ENCODE peak calls at places on chromosomes 5 and 9, in nine cellular contexts. J is fibroblast of the aortic adventitia; E is coronary artery; H is CD4-positive, alpha-beta T cell; M is astrocyte of the spinal cord; Q is MCF 10A; P is mammary epithelial cell; N is CD8-positive, alpha-beta T cell; F is WTC11. T is an unnamed sample.

GRCh38 chr9:134955156-134955555 is 37.4 kb upstream of the FCN1 start:
- DNase-seq in E (no peak), J (no peak), P (no peak), N (no peak), M (no peak), F (no peak), H (no peak), Q (no peak), T (no peak)

GRCh38 chr5:72895758-72896157 is 60.1 kb upstream of the FCHO2 start:
- DNase-seq in J (no peak), P (no peak), F (no peak), H (no peak), N (no peak), Q (no peak), M (no peak), E (no peak), T (no peak)

GRCh38 chr9:82035332-82035731 is 46.8 kb downstream of the SPATA31D1 start:
- DNase-seq in H (no peak), N (no peak), P (no peak), E (no peak), J (no peak), Q (no peak), F (no peak), M (no peak), T (no peak)

GRCh38 chr9:112753725-112754124 is 3.2 kb downstream of the SNX30 start:
- DNase-seq in E (no peak), M (peak; percentile 85), H (no peak), Q (peak; percentile 67), F (no peak), N (no peak), P (peak; percentile 72), J (peak; percentile 87), T (no peak)

GRCh38 chr9:81902601-81903000 is 25.6 kb upstream of the SPATA31D4 start:
- DNase-seq in N (no peak), P (peak; percentile 61), Q (peak; percentile 84), J (peak; percentile 67), H (no peak), E (no peak), F (no peak), M (no peak), T (no peak)

GRCh38 chr5:33594006-33594405 is 153.2 kb downstream of the TARS1 start:
- DNase-seq in E (no peak), J (peak; percentile 5), F (no peak), M (no peak), Q (no peak), P (no peak), H (no peak), N (no peak), T (no peak)

GRCh38 chr9:85118990-85119755 is 449.6 kb downstream of the NTRK2 start:
- DNase-seq in N (no peak), P (peak; percentile 79), M (no peak), Q (peak; percentile 56), E (no peak), F (no peak), H (no peak), J (peak; percentile 11), T (no peak)

GRCh38 chr5:95237324-95237723 is 47.6 kb downstream of the MCTP1 start:
- DNase-seq in H (no peak), E (no peak), N (no peak), Q (no peak), F (no peak), J (no peak), P (no peak), M (no peak), T (no peak)

GRCh38 chr5:10975915-10976314 is 214.9 kb upstream of the DAP start:
- DNase-seq in E (no peak), H (no peak), N (no peak), M (peak; percentile 30), P (no peak), F (no peak), J (no peak), Q (no peak), T (no peak)

GRCh38 chr9:4220361-4220760 is 79.5 kb downstream of the GLIS3 start:
- DNase-seq in Q (no peak), F (no peak), N (no peak), J (no peak), M (no peak), P (no peak), E (no peak), H (no peak), T (no peak)

GRCh38 chr5:147560982-147561381 is 51.1 kb upstream of the DPYSL3 start:
- DNase-seq in M (peak; percentile 20), J (no peak), E (no peak), H (no peak), Q (no peak), N (no peak), P (no peak), F (no peak), T (no peak)

GRCh38 chr9:113634597-113635515 is 171.3 kb downstream of the RGS3 start:
- DNase-seq in F (peak; percentile 2), H (no peak), P (no peak), Q (no peak), E (peak; percentile 26), N (no peak), J (no peak), M (no peak), T (no peak)

GRCh38 chr5:124655211-124655880 is 91.1 kb downstream of the ZNF608 start:
- DNase-seq in M (peak; percentile 83), F (no peak), H (no peak), E (no peak), P (no peak), N (no peak), J (peak; percentile 51), Q (peak; percentile 89), T (no peak)

GRCh38 chr5:25862276-25862675 is 1176.1 kb downstream of the CDH9 start:
- DNase-seq in N (no peak), E (no peak), P (no peak), F (peak; percentile 40), Q (no peak), H (no peak), J (no peak), M (no peak), T (no peak)

GRCh38 chr5:25863811-25864210 is 1174.6 kb downstream of the CDH9 start:
- DNase-seq in J (no peak), Q (no peak), E (no peak), F (no peak), P (no peak), H (no peak), M (no peak), N (no peak), T (no peak)

GRCh38 chr5:25858019-25858418 is 1180.4 kb downstream of the CDH9 start:
- DNase-seq in F (peak; percentile 87), M (no peak), H (no peak), N (no peak), P (no peak), J (no peak), Q (no peak), E (no peak), T (no peak)
- TF ChIP-seq CTCF in F (peak; percentile 71), M (no peak), H (no peak), N (no peak), P (no peak), J (no peak), Q (peak; percentile 6), E (no peak), T (no peak)

GRCh38 chr9:70105142-70105541 is 61.5 kb downstream of the MAMDC2 start:
- DNase-seq in P (no peak), Q (no peak), M (no peak), N (no peak), H (no peak), E (no peak), F (no peak), J (no peak), T (no peak)

GRCh38 chr9:70106571-70106970 is 62.9 kb downstream of the MAMDC2 start:
- DNase-seq in F (no peak), E (no peak), P (peak; percentile 84), Q (no peak), M (no peak), N (no peak), H (no peak), J (no peak), T (no peak)

GRCh38 chr9:70111042-70111602 is 67.5 kb downstream of the MAMDC2 start:
- DNase-seq in E (peak; percentile 85), J (peak; percentile 78), P (peak; percentile 57), H (peak; percentile 23), N (peak; percentile 54), Q (peak; percentile 79), M (peak; percentile 83), F (peak; percentile 90), T (peak; percentile 35)

GRCh38 chr9:70110194-70111041 is 66.8 kb downstream of the MAMDC2 start:
- DNase-seq in P (no peak), H (no peak), M (peak; percentile 73), F (no peak), N (no peak), Q (no peak), E (no peak), J (peak; percentile 18), T (no peak)

GRCh38 chr9:70108181-70108580 is 64.5 kb downstream of the MAMDC2 start:
- DNase-seq in H (no peak), E (no peak), M (no peak), P (no peak), N (no peak), J (no peak), Q (no peak), F (no peak), T (no peak)
- TF ChIP-seq CTCF in H (no peak), E (no peak), M (no peak), P (no peak), N (no peak), J (no peak), Q (no peak), F (no peak), T (no peak)

DNA sequence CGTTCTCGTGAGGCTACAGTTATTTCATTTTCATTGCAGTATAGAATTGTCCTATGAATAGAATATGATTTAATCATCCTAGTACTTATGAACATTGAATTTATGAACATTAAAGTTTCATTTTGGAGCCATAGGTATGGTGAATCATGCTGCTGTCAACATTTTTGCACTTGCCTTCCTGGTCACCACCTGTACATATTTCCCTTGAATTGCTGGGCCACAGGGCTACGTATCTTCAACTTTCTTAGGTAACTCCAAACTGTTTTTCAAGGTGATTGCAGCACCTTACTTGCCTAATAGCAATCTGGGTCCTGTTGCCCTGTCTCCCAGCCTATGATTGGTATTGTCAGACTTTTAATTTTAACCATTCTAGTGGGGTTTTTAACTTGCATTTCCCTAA is 6.5 kb upstream of the RNF145 start:
- DNase-seq in E (no peak), J (no peak), F (no peak), P (peak; percentile 67), H (no peak), N (no peak), Q (peak; percentile 33), M (no peak), T (no peak)
- TF ChIP-seq CTCF in E (no peak), J (no peak), F (no peak), P (no peak), H (no peak), N (no peak), Q (no peak), M (no peak), T (no peak)

DNA sequence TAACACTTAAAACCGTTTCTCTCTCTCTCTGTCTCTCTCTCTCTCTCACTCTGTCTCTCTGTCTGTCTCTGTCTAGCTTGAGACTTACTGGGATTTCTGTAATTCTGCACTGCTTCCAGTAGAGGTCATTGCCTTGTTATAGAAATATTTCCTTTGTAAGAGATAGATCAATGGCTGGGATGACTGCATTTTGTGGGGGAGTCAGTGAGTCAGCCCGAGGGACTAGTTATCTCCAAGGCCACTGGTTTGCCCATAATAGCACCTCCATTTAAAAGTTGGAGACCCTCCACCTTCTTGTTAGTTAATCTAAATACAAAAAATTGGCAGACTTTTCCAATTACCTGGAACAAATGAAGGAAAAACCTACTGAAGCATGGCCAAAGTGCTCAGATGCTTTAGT is 547.2 kb downstream of the LRRC70 start:
- DNase-seq in E (no peak), H (no peak), F (no peak), M (peak; percentile 62), P (peak; percentile 41), N (no peak), Q (peak; percentile 59), J (peak; percentile 52), T (no peak)
- TF ChIP-seq CTCF in E (no peak), H (no peak), F (no peak), M (peak; percentile 62), P (peak; percentile 68), N (no peak), Q (peak; percentile 50), J (peak; percentile 63), T (no peak)